ENCODE peak calls at places on chromosomes 16 and 17, in eight cellular contexts. One of them, this sample, is unnamed. For H3K4me1, the result is how much of the 10 kb centered on the place peaks cover.

GRCh38 chr16:86994215-86994614 is 323.0 kb downstream of the C16orf95 start:
- DNase-seq in endodermal cell: no peak
- DNase-seq in neural progenitor cell: no peak
- DNase-seq in H9: no peak
- DNase-seq in Peyer's patch: no peak
- DNase-seq in CD8-positive, alpha-beta T cell: no peak
- DNase-seq in prostate gland: no peak
- DNase-seq in mucosa of descending colon: no peak
- DNase-seq in this sample: no peak

GRCh38 chr17:4194796-4195195 is 51.8 kb downstream of the CYB5D2 start:
- DNase-seq in endodermal cell: no peak
- DNase-seq in neural progenitor cell: no peak
- DNase-seq in H9: no peak
- DNase-seq in Peyer's patch: no peak
- DNase-seq in CD8-positive, alpha-beta T cell: no peak
- DNase-seq in prostate gland: no peak
- DNase-seq in mucosa of descending colon: no peak
- DNase-seq in this sample: no peak

GRCh38 chr16:62077998-62078397 is 41.8 kb upstream of the CDH8 start:
- DNase-seq in endodermal cell: peak
- DNase-seq in neural progenitor cell: peak
- DNase-seq in H9: peak
- DNase-seq in Peyer's patch: no peak
- DNase-seq in CD8-positive, alpha-beta T cell: no peak
- DNase-seq in prostate gland: no peak
- DNase-seq in mucosa of descending colon: no peak
- DNase-seq in this sample: no peak

GRCh38 chr16:55842369-55843104 is 9.6 kb upstream of the CES1 start:
- DNase-seq in endodermal cell: no peak
- DNase-seq in neural progenitor cell: peak
- DNase-seq in H9: no peak
- DNase-seq in Peyer's patch: no peak
- DNase-seq in CD8-positive, alpha-beta T cell: peak
- DNase-seq in prostate gland: peak
- DNase-seq in mucosa of descending colon: no peak
- DNase-seq in this sample: no peak

GRCh38 chr16:55257971-55258613 is 65.9 kb upstream of the IRX6 start:
- DNase-seq in endodermal cell: peak
- DNase-seq in neural progenitor cell: peak
- DNase-seq in H9: peak
- DNase-seq in Peyer's patch: no peak
- DNase-seq in CD8-positive, alpha-beta T cell: no peak
- DNase-seq in prostate gland: no peak
- DNase-seq in mucosa of descending colon: peak
- DNase-seq in this sample: no peak

GRCh38 chr17:67290994-67291362 is 46.0 kb upstream of the HELZ start:
- DNase-seq in endodermal cell: peak
- DNase-seq in neural progenitor cell: no peak
- DNase-seq in H9: no peak
- DNase-seq in Peyer's patch: no peak
- DNase-seq in CD8-positive, alpha-beta T cell: no peak
- DNase-seq in prostate gland: no peak
- DNase-seq in mucosa of descending colon: no peak
- DNase-seq in this sample: no peak

GRCh38 chr17:55304171-55304859 is 39.6 kb downstream of the HLF start:
- DNase-seq in endodermal cell: peak
- DNase-seq in neural progenitor cell: no peak
- DNase-seq in H9: no peak
- DNase-seq in Peyer's patch: no peak
- DNase-seq in CD8-positive, alpha-beta T cell: no peak
- DNase-seq in prostate gland: no peak
- DNase-seq in mucosa of descending colon: no peak
- DNase-seq in this sample: no peak

GRCh38 chr16:89040391-89040790 is 53.3 kb upstream of the ACSF3 start:
- DNase-seq in endodermal cell: no peak
- DNase-seq in neural progenitor cell: no peak
- DNase-seq in H9: no peak
- DNase-seq in Peyer's patch: no peak
- DNase-seq in CD8-positive, alpha-beta T cell: no peak
- DNase-seq in prostate gland: no peak
- DNase-seq in mucosa of descending colon: no peak
- DNase-seq in this sample: no peak

GRCh38 chr17:63950940-63951907 is 19.1 kb upstream of the CD79B start:
- DNase-seq in endodermal cell: peak
- DNase-seq in neural progenitor cell: no peak
- DNase-seq in H9: peak
- DNase-seq in Peyer's patch: peak
- DNase-seq in CD8-positive, alpha-beta T cell: no peak
- DNase-seq in prostate gland: peak
- DNase-seq in mucosa of descending colon: peak
- DNase-seq in this sample: no peak

GRCh38 chr17:82881292-82881823 is 41.5 kb upstream of the ZNF750 start:
- DNase-seq in endodermal cell: no peak
- DNase-seq in neural progenitor cell: no peak
- DNase-seq in H9: no peak
- DNase-seq in Peyer's patch: no peak
- DNase-seq in CD8-positive, alpha-beta T cell: no peak
- DNase-seq in prostate gland: no peak
- DNase-seq in mucosa of descending colon: no peak
- DNase-seq in this sample: no peak

GRCh38 chr16:55274391-55274790 is 49.6 kb upstream of the IRX6 start:
- DNase-seq in endodermal cell: no peak
- DNase-seq in neural progenitor cell: no peak
- DNase-seq in H9: no peak
- DNase-seq in Peyer's patch: no peak
- DNase-seq in CD8-positive, alpha-beta T cell: no peak
- DNase-seq in prostate gland: no peak
- DNase-seq in mucosa of descending colon: no peak
- DNase-seq in this sample: no peak

GRCh38 chr16:89596061-89596689 is 17.3 kb upstream of the DPEP1 start:
- DNase-seq in endodermal cell: no peak
- DNase-seq in neural progenitor cell: no peak
- DNase-seq in H9: no peak
- DNase-seq in Peyer's patch: no peak
- DNase-seq in CD8-positive, alpha-beta T cell: no peak
- DNase-seq in prostate gland: no peak
- DNase-seq in mucosa of descending colon: no peak
- DNase-seq in this sample: no peak

DNA sequence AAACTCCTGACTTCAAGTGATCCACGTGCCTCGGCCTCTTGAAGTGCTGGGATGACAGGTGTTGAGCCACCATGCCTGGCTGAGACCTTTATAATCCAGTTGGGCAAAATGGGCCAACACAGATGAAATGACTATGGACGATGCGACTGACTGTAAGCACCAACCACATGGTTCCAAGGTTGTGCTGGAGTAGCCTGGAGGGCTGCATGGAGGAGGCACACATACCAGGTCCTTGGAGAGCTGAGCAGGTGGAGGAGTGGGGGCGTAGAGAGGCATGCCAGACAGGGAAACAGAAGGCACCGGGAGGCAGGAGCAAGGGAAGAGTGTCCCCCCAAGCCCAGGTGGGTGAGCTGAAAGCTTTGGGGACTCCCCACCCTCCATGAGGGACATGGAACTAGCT is 85.2 kb downstream of the ABR start:
- DNase-seq in endodermal cell: no peak
- DNase-seq in neural progenitor cell: no peak
- DNase-seq in H9: no peak
- DNase-seq in Peyer's patch: no peak
- DNase-seq in CD8-positive, alpha-beta T cell: no peak
- DNase-seq in prostate gland: no peak
- DNase-seq in mucosa of descending colon: no peak
- DNase-seq in this sample: no peak
- H3K4me1 ChIP-seq in endodermal cell: under half
- H3K4me1 ChIP-seq in neural progenitor cell: under half
- H3K4me1 ChIP-seq in H9: under half
- H3K4me1 ChIP-seq in Peyer's patch: under half
- H3K4me1 ChIP-seq in CD8-positive, alpha-beta T cell: under half
- H3K4me1 ChIP-seq in prostate gland: under half
- H3K4me1 ChIP-seq in mucosa of descending colon: under half
- H3K4me1 ChIP-seq in this sample: under half

DNA sequence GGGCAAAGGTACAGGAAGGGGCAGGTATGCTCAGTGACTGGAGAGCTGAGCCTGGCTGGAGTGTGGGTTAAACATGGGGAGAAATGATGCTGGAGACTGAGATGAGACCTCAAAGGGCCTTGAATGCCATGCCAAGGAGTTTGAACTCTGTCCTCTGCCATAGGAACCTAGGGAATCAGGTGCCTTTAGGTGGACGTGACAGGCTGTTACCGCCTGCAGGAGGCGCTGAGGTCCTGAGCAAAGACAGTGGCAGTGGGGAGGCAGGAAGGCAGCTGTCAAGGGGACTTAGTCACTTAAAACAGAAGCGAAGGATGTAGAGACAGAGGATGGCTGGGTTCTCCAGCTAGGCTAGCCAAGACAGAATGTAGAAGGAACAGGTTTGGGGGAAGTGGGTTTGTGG is 9.1 kb downstream of the PSMB3 start:
- DNase-seq in endodermal cell: peak
- DNase-seq in neural progenitor cell: peak
- DNase-seq in H9: peak
- DNase-seq in Peyer's patch: no peak
- DNase-seq in CD8-positive, alpha-beta T cell: no peak
- DNase-seq in prostate gland: no peak
- DNase-seq in mucosa of descending colon: peak
- DNase-seq in this sample: no peak
- TF ChIP-seq CTCF in endodermal cell: peak
- TF ChIP-seq CTCF in neural progenitor cell: peak
- TF ChIP-seq CTCF in H9: peak
- TF ChIP-seq CTCF in Peyer's patch: no peak
- TF ChIP-seq CTCF in CD8-positive, alpha-beta T cell: no peak
- TF ChIP-seq CTCF in prostate gland: no peak
- TF ChIP-seq CTCF in mucosa of descending colon: no peak
- TF ChIP-seq CTCF in this sample: no peak

GRCh38 chr17:17547210-17547764 is 44.2 kb downstream of the PEMT start:
- DNase-seq in endodermal cell: no peak
- DNase-seq in neural progenitor cell: no peak
- DNase-seq in H9: no peak
- DNase-seq in Peyer's patch: no peak
- DNase-seq in CD8-positive, alpha-beta T cell: no peak
- DNase-seq in prostate gland: no peak
- DNase-seq in mucosa of descending colon: no peak
- DNase-seq in this sample: no peak
- H3K4me1 ChIP-seq in endodermal cell: under half
- H3K4me1 ChIP-seq in neural progenitor cell: under half
- H3K4me1 ChIP-seq in H9: under half
- H3K4me1 ChIP-seq in Peyer's patch: under half
- H3K4me1 ChIP-seq in CD8-positive, alpha-beta T cell: under half
- H3K4me1 ChIP-seq in prostate gland: under half
- H3K4me1 ChIP-seq in mucosa of descending colon: under half
- H3K4me1 ChIP-seq in this sample: under half

DNA sequence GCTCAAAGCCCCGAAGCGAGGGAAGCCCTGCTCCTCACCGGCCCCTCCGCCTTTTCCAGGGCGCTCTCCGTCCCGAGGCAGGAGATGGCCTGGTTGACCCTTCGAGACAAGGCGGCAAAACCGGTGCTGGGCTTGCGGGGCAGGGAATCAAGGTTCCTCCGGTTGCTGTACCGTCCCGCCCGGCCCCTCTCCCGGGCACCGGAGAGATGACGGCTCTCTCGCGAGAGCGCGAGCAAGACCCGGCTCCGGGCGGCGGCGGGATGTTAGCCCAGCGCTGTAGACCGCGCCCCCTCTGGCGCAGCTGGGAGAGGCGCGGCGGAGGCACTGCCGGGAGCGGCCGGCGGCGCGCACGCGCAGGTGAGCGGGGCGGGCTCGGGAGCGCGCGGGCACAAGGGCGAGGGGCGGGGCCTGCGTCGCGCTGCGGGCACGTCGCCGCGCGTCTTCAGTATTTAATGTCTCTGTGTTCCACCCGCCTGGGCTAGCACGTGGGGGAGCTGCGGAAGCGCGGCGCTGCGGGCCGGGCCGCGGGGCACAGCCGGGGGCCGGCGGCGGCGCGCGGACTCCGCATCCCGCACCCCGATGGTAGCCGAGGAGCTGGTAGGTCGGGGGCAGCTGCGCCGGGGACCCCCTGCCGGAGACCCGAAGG is at the start of gene AKAP1:
- DNase-seq in endodermal cell: peak
- DNase-seq in neural progenitor cell: peak
- DNase-seq in H9: peak
- DNase-seq in Peyer's patch: peak
- DNase-seq in CD8-positive, alpha-beta T cell: peak
- DNase-seq in prostate gland: peak
- DNase-seq in mucosa of descending colon: peak
- DNase-seq in this sample: peak
- TF ChIP-seq CTCF in endodermal cell: peak
- TF ChIP-seq CTCF in neural progenitor cell: peak
- TF ChIP-seq CTCF in H9: peak
- TF ChIP-seq CTCF in Peyer's patch: peak
- TF ChIP-seq CTCF in CD8-positive, alpha-beta T cell: no peak
- TF ChIP-seq CTCF in prostate gland: peak
- TF ChIP-seq CTCF in mucosa of descending colon: no peak
- TF ChIP-seq CTCF in this sample: no peak

DNA sequence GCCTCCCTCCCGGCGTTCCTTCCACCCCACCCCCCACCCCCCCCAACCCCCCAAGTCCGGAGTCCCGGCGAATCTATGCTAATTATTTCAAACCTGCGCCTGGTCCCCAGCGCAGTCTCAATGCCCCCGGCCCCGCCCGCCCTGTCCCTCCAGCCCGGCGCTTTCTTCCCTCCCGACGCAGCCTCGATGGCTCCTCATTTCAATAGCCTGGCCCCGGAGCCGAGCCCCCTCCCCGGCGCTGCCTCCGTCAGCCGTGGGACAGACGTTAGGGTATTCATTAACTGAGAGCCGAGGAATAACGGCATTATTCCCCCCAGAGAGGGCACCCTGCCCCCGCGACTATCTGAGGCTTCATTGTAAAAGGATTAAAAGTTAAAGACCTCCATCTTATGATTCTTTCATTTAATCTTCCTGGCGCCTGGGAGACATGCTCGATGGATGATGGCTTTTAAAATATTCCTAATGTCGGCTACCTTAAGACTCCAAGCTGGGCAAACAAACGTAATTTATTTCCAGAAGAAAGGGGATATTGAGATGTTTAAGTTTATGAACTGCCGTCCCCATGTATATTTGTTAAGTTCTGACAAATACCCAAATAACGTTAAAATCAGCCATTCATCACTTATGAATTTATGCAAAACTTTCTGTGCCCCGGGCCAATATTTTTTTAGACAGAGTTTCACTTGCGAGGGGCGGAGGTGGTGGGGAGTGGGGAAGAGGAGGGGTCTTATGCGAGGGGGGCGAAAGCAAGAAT is 3.4 kb downstream of the NOG start:
- DNase-seq in endodermal cell: peak
- DNase-seq in neural progenitor cell: peak
- DNase-seq in H9: peak
- DNase-seq in Peyer's patch: no peak
- DNase-seq in CD8-positive, alpha-beta T cell: no peak
- DNase-seq in prostate gland: no peak
- DNase-seq in mucosa of descending colon: no peak
- DNase-seq in this sample: no peak
- H3K4me1 ChIP-seq in endodermal cell: under half
- H3K4me1 ChIP-seq in neural progenitor cell: under half
- H3K4me1 ChIP-seq in H9: under half
- H3K4me1 ChIP-seq in Peyer's patch: under half
- H3K4me1 ChIP-seq in CD8-positive, alpha-beta T cell: under half
- H3K4me1 ChIP-seq in prostate gland: under half
- H3K4me1 ChIP-seq in mucosa of descending colon: under half
- H3K4me1 ChIP-seq in this sample: under half

This sample was measured in sigmoid colon.